ENCODE peak calls at places on chromosomes 11 and 22, in eight cellular contexts. P is HepG2, T is IMR-90, Y is epithelial cell of esophagus, X is A549, C is A673, B is H9, F is left ventricle myocardium inferior. Z is an unnamed sample.

GRCh38 chr11:45513806-45514340 is 151.5 kb downstream of the CHST1 start:
- DNase-seq in C (no peak), F (no peak), P (no peak), Y (no peak), T (no peak), B (no peak), X (no peak), Z (no peak)

GRCh38 chr22:48968201-48968959 is 859.3 kb downstream of the BRD1 start:
- DNase-seq in Y (no peak), P (peak; percentile 23), C (no peak), F (peak; percentile 5), X (no peak), T (no peak), B (peak; percentile 76), Z (no peak)

GRCh38 chr11:76880314-76880713 is 19.6 kb downstream of the ACER3 start:
- DNase-seq in P (no peak), C (no peak), X (no peak), Y (no peak), B (no peak), F (no peak), T (no peak), Z (no peak)

GRCh38 chr22:35524966-35525686 is 15.5 kb upstream of the RASD2 start:
- DNase-seq in B (no peak), C (peak; percentile 52), T (no peak), P (no peak), X (no peak), Y (no peak), F (peak; percentile 44), Z (no peak)

GRCh38 chr11:109132539-109132938 is 289.5 kb upstream of the C11orf87 start:
- DNase-seq in B (peak; percentile 47), C (no peak), P (no peak), T (no peak), F (no peak), Y (peak; percentile 57), X (no peak), Z (no peak)

GRCh38 chr11:93116641-93117577 is 80.9 kb downstream of the SLC36A4 start:
- DNase-seq in B (peak; percentile 88), P (no peak), X (no peak), Y (peak; percentile 72), F (no peak), T (peak; percentile 44), C (no peak), Z (no peak)

GRCh38 chr11:117794772-117795629 is 2.0 kb downstream of the DSCAML1 start:
- DNase-seq in B (no peak), X (no peak), Y (no peak), P (no peak), C (no peak), F (no peak), T (no peak), Z (no peak)

GRCh38 chr11:77959434-77959833 is 35.0 kb downstream of the INTS4 start:
- DNase-seq in Y (peak; percentile 20), C (peak; percentile 64), F (no peak), P (no peak), X (no peak), B (no peak), T (peak; percentile 61), Z (no peak)

GRCh38 chr22:32823024-32823730 is 21.7 kb downstream of the TIMP3 start:
- DNase-seq in T (peak; percentile 44), X (peak; percentile 25), C (peak; percentile 16), Y (peak; percentile 61), P (peak; percentile 62), F (no peak), B (peak; percentile 75), Z (peak; percentile 54)

GRCh38 chr22:36901411-36902142 is 11.9 kb upstream of the CSF2RB start:
- DNase-seq in Y (no peak), C (no peak), B (no peak), T (no peak), F (no peak), X (no peak), P (no peak), Z (no peak)

GRCh38 chr11:65102142-65103095 is 6.4 kb downstream of the VPS51 start:
- DNase-seq in B (no peak), X (no peak), Y (no peak), T (peak; percentile 52), C (no peak), P (no peak), F (no peak), Z (no peak)

GRCh38 chr11:43944761-43945311 is 2.4 kb downstream of the C11orf96 start:
- DNase-seq in Y (peak; percentile 68), F (peak; percentile 79), C (peak; percentile 73), P (peak; percentile 19), T (peak; percentile 27), B (peak; percentile 81), X (peak; percentile 79), Z (peak; percentile 62)

GRCh38 chr11:132604446-132604845 is 927.9 kb downstream of the OPCML start:
- DNase-seq in Y (no peak), T (peak; percentile 63), X (no peak), F (no peak), P (no peak), C (no peak), B (no peak), Z (no peak)

GRCh38 chr11:1994121-1994520 is 3.5 kb downstream of the H19 start:
- DNase-seq in B (no peak), C (no peak), F (no peak), T (no peak), Y (no peak), X (no peak), P (no peak), Z (no peak)

GRCh38 chr11:34830648-34831047 is 85.5 kb downstream of the APIP start:
- DNase-seq in P (no peak), B (no peak), C (peak; percentile 66), F (peak; percentile 55), X (no peak), Y (no peak), T (peak; percentile 21), Z (no peak)

GRCh38 chr22:44448271-44448780 is 49.7 kb downstream of the RTL6 start:
- DNase-seq in X (peak; percentile 58), C (peak; percentile 59), T (peak; percentile 94), P (no peak), F (peak; percentile 76), Y (peak; percentile 92), B (no peak), Z (no peak)

GRCh38 chr22:23053912-23054530 is 16.3 kb upstream of the GNAZ start:
- DNase-seq in T (no peak), C (no peak), P (no peak), F (no peak), X (no peak), Y (no peak), B (peak; percentile 12), Z (no peak)

GRCh38 chr11:16558499-16558898 is 179.9 kb upstream of the C11orf58 start:
- DNase-seq in B (no peak), T (no peak), X (no peak), Y (no peak), P (no peak), C (no peak), F (no peak), Z (no peak)

GRCh38 chr22:19213496-19214473 is 35.2 kb upstream of the SLC25A1 start:
- DNase-seq in B (no peak), T (peak; percentile 81), F (no peak), C (peak; percentile 57), Y (no peak), P (no peak), X (no peak), Z (no peak)

GRCh38 chr22:32313532-32313931 is 44.1 kb upstream of the RFPL3 start:
- DNase-seq in T (no peak), P (no peak), B (no peak), F (no peak), Y (no peak), X (no peak), C (no peak), Z (no peak)

GRCh38 chr11:35680506-35680905 is 17.9 kb downstream of the TRIM44 start:
- DNase-seq in P (no peak), F (no peak), Y (no peak), B (no peak), T (no peak), X (no peak), C (no peak), Z (no peak)

GRCh38 chr11:120834686-120835225 is 189.1 kb upstream of the TBCEL start:
- DNase-seq in B (no peak), T (no peak), P (no peak), Y (no peak), F (no peak), X (no peak), C (no peak), Z (peak; percentile 30)

DNA sequence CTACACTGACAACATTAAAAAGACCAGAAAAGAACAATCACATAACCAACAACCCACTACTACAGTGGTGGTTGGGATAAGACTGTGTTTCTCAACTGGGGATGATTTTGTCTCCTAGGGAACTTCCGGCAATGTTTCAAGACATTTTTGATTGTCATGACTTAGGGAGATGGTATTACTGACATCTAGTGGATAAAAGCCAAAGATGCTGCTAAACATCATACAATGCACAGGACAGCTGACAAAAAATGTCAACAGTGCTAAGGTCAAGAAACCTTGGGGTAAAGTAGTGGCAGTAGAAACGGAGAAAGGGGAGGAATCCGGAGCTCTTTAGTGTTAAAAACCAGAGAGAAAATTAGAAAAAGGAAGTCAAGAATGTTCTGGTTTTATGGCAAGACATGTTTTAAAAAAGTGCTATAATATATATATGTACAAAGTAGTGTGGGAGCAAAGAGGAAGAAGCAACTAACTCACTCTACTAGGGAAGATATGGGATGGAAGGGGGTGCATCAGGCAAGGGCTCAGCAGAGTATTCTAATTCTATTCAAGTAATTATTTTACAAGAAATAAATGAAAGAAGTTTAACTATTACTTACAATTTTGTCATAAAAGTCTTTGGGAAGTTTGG is 37.2 kb downstream of the CKAP5 start:
- DNase-seq in X (peak; percentile 31), T (peak; percentile 49), F (no peak), Y (peak; percentile 50), B (no peak), P (peak; percentile 25), C (peak; percentile 87), Z (no peak)
- TF ChIP-seq CTCF in X (peak; percentile 67), T (peak; percentile 22), F (peak; percentile 36), Y (peak; percentile 50), B (peak; percentile 47), P (peak; percentile 60), C (peak; percentile 82), Z (no peak)

GRCh38 chr11:126147268-126148111 is 64.0 kb downstream of the RPUSD4 start:
- DNase-seq in P (peak; percentile 94), F (no peak), Y (peak; percentile 14), C (no peak), X (no peak), T (no peak), B (peak; percentile 52), Z (no peak)
- TF ChIP-seq CTCF in P (peak; percentile 51), F (no peak), Y (no peak), C (no peak), X (no peak), T (no peak), B (peak; percentile 21), Z (no peak)

DNA sequence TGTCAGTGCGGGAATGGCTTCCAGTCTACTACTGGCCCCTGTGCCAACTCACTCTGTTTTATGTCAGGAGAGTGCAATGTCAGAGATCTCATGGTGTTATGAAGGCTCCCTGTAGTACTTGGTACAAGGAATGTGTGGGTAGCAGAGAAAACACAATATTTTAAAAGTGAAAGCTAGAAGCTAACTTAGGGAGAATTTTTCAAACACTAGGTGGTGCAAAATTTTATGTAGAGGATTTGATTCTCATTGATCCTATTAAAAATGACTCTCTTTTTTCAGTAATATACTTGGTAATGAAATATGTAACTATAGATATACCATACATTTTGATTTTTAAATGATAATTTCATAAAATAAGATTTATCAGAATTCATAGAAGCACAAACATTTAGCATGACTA is 134.7 kb downstream of the JRKL start:
- DNase-seq in X (no peak), C (no peak), P (no peak), F (no peak), T (peak; percentile 0), Y (no peak), B (no peak), Z (no peak)
- TF ChIP-seq CTCF in X (no peak), C (peak; percentile 48), P (no peak), F (no peak), T (no peak), Y (no peak), B (no peak), Z (no peak)

GRCh38 chr11:123351375-123351774 is 78.7 kb upstream of the GRAMD1B start:
- DNase-seq in B (peak; percentile 56), F (peak; percentile 48), Y (no peak), P (no peak), C (no peak), T (no peak), X (no peak), Z (peak; percentile 20)
- TF ChIP-seq CTCF in B (no peak), F (no peak), Y (no peak), P (no peak), C (no peak), T (no peak), X (no peak), Z (no peak)

Z was measured in nephron progenitor cell.